ENCODE peak calls at places on chromosomes 16 and 17, in four cellular contexts. Z is SJSA1, V is suprapubic skin, D is heart right ventricle. I is an unnamed sample.

GRCh38 chr16:63921737-63922136 is 1200.1 kb downstream of the CDH11 start:
- DNase-seq in D (no peak), Z (no peak), V (no peak), I (no peak)

GRCh38 chr17:71628306-71628705 is 492.5 kb upstream of the SOX9 start:
- DNase-seq in D (no peak), Z (no peak), V (no peak), I (no peak)

GRCh38 chr17:73929860-73930430 is 273.5 kb upstream of the RPL38 start:
- DNase-seq in D (no peak), V (no peak), Z (no peak), I (no peak)

GRCh38 chr17:58148609-58149008 is 425 bp downstream of the OR4D1 start:
- DNase-seq in Z (no peak), V (no peak), D (no peak), I (no peak)

GRCh38 chr17:38421224-38421841 is 6.9 kb upstream of the ARHGAP23 start:
- DNase-seq in Z (no peak), D (no peak), V (no peak), I (no peak)

GRCh38 chr16:30623558-30624283 is 13.5 kb upstream of the ZNF689 start:
- DNase-seq in Z (no peak), D (no peak), V (no peak), I (no peak)

GRCh38 chr17:7258731-7259554 is 3.3 kb downstream of the CLDN7 start:
- DNase-seq in Z (no peak), V (no peak), D (no peak), I (no peak)

GRCh38 chr16:3553138-3553923 is 23.9 kb downstream of the NLRC3 start:
- DNase-seq in Z (no peak), D (no peak), V (no peak), I (no peak)

GRCh38 chr17:47239663-47240374 is 13.8 kb upstream of the ITGB3 start:
- DNase-seq in Z (peak), V (peak), D (peak), I (peak)

GRCh38 chr17:39921323-39921722 is 2.9 kb upstream of the GSDMB start:
- DNase-seq in D (no peak), V (no peak), Z (no peak), I (no peak)

GRCh38 chr16:71356051-71356740 is 2.3 kb upstream of the CALB2 start:
- DNase-seq in Z (no peak), V (no peak), D (no peak), I (no peak)

GRCh38 chr17:81527591-81528383 is at the start of gene FSCN2:
- DNase-seq in Z (no peak), D (no peak), V (no peak), I (no peak)

GRCh38 chr16:81546781-81547180 is 102.2 kb downstream of the CMIP start:
- DNase-seq in Z (no peak), V (no peak), D (no peak), I (no peak)

GRCh38 chr17:17494499-17495447 is 1.4 kb downstream of the RASD1 start:
- DNase-seq in V (peak), D (peak), Z (no peak), I (peak)

GRCh38 chr16:84593825-84594724 is 23.8 kb downstream of the COTL1 start:
- DNase-seq in Z (no peak), D (no peak), V (no peak), I (no peak)

GRCh38 chr17:37833237-37833859 is 88.5 kb upstream of the HNF1B start:
- DNase-seq in Z (no peak), D (no peak), V (no peak), I (no peak)

DNA sequence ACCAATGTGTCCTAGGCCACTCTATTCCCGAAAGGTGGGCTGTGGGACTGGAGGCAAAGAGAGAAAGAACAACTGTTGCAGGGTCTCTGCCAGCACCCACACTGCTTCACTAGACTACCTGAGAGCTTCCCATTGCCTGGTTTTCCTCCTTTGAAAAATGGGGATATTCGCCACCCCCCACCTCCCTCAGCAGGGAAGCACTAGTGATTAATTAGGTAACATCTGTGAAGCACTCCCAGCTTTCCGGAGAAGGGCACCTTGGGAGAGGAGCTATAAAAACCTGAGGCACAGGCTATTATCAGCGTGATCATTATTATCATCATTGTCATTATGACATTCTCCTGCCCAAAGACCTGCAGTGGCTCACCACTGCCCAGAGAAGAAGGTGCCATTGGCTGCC is 83.5 kb downstream of the XYLT1 start:
- DNase-seq in V (no peak), Z (no peak), D (no peak), I (no peak)
- H3K27ac ChIP-seq in V (no peak), Z (no peak), D (no peak), I (no peak)

DNA sequence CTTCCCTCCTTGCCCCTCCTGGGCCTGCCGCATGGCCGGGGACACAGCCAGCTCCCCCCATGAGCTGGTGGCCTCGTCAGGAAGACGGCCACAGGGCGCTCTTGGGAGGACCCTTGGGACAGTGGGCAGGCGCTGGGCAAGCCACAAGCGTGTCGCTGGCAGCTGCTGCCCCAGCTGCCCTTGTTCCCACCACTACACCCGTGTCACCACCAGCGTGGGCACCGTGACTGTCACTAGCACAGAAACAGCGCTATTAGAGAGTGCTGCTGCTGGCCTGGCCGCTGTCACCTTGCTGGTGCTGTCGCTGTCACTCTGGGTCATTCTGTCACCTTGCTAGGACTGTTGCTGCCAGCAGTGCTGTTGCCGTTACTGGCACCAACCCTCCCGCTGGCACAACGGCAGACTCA is 47.2 kb downstream of the ZFPM1 start:
- DNase-seq in D (peak), V (no peak), Z (no peak), I (no peak)
- H3K27ac ChIP-seq in D (peak), V (no peak), Z (no peak), I (no peak)

GRCh38 chr17:15109608-15110007 is 155.5 kb downstream of the PMP22 start:
- DNase-seq in D (no peak), Z (no peak), V (no peak), I (no peak)

GRCh38 chr17:15108992-15109391 is 156.1 kb downstream of the PMP22 start:
- DNase-seq in Z (no peak), D (no peak), V (no peak), I (no peak)

DNA sequence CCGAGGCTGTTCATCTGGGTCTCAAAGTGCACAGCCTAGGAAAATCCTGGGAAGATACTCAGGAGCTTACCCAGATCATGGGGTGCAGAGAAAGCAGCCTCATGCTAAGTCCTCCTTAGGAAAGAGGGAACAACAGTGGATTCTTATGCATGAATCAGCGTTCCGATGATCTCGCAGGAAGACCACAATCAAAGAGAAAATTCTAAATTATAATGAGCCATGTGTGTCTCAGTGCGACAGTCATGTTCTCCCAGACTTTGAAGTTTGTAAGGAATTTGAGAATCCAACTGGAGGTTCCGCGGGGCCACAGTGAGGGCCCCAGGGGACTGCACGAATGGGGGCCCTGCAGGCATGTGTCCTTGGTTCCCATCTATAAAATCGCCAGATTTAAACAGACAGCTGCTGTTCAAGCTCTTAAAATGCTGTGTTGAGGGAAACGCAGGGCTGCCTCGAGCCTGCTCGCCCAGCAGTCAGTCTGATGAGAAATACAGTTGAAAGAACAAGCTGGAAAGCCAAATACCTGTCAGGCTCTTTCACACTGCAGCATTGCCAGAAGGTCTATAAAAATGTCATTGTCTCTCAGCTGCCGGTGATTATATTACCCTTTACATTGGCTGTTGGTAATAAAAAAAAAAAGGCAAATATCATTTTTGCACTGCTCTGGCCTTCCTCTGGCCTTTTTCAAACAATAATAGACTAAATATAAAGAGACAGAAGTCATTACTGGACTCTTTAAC is 152.1 kb downstream of the PMP22 start:
- DNase-seq in V (no peak), D (no peak), Z (no peak), I (no peak)
- H3K27ac ChIP-seq in V (no peak), D (peak), Z (no peak), I (no peak)

GRCh38 chr17:43546317-43547188 is at the start of gene ETV4:
- DNase-seq in D (peak), V (peak), Z (peak), I (peak)
- H3K27ac ChIP-seq in D (no peak), V (peak), Z (peak), I (no peak)

GRCh38 chr16:4771646-4772045 is 4.7 kb upstream of the ZNF500 start:
- DNase-seq in V (no peak), Z (no peak), D (no peak), I (no peak)

GRCh38 chr16:4766875-4767628 is at the start of gene ZNF500:
- DNase-seq in D (peak), V (peak), Z (peak), I (peak)

GRCh38 chr16:4767872-4768548 is 1.0 kb upstream of the ZNF500 start:
- DNase-seq in V (no peak), Z (no peak), D (no peak), I (no peak)

GRCh38 chr16:4768549-4769305 is 1.8 kb upstream of the ZNF500 start:
- DNase-seq in V (peak), Z (peak), D (peak), I (peak)

GRCh38 chr16:4769306-4769638 is 2.3 kb upstream of the ZNF500 start:
- DNase-seq in V (no peak), Z (no peak), D (no peak), I (no peak)
- H3K27ac ChIP-seq in V (no peak), Z (no peak), D (peak), I (peak)

DNA sequence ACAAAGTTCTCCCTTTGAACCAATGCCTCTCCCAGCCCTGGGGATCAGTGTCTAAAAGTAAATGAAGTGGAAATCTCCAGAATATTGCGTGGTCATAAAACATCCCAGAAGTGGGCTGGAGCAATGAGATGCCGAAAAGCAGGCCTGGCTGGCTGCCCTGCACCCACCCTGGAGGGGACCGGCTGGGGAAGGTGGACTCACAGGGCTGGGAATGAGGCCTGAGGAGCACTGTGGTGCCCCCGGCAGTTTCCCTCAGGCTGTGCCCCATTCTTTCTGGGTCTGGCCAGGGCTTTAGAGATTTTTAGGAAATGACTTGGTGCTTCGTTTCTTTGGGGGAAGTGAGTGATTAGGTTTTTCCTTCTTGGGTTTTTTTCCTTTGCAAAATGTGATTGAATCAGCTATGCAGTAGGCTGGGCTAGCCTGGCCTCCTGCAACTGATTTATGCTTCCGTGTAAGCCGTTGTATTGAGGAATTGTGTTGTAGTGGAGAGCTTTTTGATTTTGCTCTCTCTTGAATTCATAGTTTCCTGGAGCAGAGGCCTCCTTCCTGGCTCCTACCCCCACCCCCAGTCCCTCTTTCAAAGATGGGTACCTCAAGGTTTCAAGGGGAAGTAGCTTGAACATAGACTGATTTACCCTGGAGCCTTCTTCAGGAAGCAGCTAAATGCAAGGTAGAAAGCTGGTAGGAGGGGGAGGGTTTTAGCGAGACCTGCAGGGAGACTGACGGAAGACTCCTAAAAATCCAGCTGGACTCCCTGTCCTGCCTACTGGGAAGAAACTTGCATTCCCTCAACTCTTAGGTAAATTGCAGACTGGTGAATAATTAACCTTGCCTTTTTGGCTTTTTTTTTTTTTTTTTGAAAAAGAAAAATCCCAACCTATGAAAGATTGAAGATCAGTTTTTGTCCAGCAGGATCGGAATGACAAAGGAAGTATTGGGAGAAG is 170.3 kb downstream of the RAB11FIP4 start:
- DNase-seq in V (no peak), D (no peak), Z (no peak), I (no peak)
- H3K27ac ChIP-seq in V (peak), D (peak), Z (no peak), I (peak)

DNA sequence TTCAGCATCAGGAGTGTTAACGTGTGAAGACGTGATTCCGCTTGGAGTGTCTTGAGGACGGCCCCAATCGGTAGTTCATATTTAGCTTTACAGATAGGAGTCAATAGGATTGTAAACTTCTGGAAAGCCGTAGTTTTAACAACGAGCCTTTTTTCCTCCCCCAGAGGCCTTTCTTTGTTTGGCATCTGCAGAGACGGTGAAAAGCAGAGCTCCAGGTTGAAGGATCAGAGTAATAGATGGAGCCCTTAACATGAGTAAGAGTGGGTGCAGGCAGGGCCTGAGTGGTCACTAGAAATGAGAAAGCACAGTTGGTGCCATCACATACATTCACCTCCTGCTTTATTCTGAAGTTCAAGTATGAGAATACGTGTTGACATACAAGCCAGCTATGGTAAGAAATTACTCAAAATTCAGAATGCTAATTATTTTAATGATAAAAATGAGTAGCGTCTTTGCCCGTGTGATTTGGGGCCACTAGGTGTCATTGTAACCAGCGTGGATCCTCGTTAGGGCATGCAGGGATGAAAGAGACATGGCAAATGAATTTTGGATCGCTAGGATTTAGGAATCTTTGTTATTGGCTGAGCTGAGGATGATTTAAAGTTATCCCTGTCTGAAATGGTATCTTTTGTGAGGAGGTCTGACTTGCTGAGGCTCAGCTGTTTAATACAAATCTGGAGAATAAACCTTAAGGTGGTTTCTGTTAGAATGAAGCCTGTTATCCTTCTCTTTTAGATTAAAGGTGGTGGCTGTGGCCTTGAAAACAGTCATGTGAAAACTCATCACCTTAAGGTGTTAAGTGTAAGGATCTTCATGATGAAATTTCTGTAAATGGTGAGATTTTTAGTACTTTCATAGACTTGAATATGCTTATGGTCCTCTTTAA is 18.6 kb downstream of the PRCD start:
- DNase-seq in Z (no peak), V (no peak), D (no peak), I (no peak)
- H3K27ac ChIP-seq in Z (peak), V (peak), D (peak), I (peak)

GRCh38 chr16:55503726-55504553 is 4.9 kb upstream of the LPCAT2 start:
- DNase-seq in D (no peak), Z (no peak), V (no peak), I (no peak)
- H3K27ac ChIP-seq in D (peak), Z (no peak), V (no peak), I (no peak)